ENCODE peak calls at places on chromosomes 3 and 15, in ten cellular contexts. One of them, this sample, is unnamed.

GRCh38 chr3:191649626-191650025 is 188.7 kb downstream of the PYDC2 start:
- DNase-seq in activated CD4-positive, alpha-beta T cell treated with anti-CD3 and anti-CD28 coated beads, Interleukin-2, amount 50 U/mL, for 48 hours: no peak
- DNase-seq in activated CD8-positive, alpha-beta T cell treated with anti-CD3 and anti-CD28 coated beads, Interleukin-2, amount 10 ng/mL, durations not matched to agents 7 days and 5 days: no peak
- DNase-seq in Kasumi-1: no peak
- DNase-seq in AG10803: no peak
- DNase-seq in hypothalamus: no peak
- DNase-seq in RWPE1: no peak
- DNase-seq in psoas muscle: no peak
- DNase-seq in sigmoid colon: no peak
- DNase-seq in NCI-H2029 treated with DMSO at 0.1 percent for 48 hours: no peak
- DNase-seq in this sample: no peak

GRCh38 chr3:187742351-187743171 is 2.7 kb downstream of the BCL6 start:
- DNase-seq in activated CD4-positive, alpha-beta T cell treated with anti-CD3 and anti-CD28 coated beads, Interleukin-2, amount 50 U/mL, for 48 hours: peak; percentile 37
- DNase-seq in activated CD8-positive, alpha-beta T cell treated with anti-CD3 and anti-CD28 coated beads, Interleukin-2, amount 10 ng/mL, durations not matched to agents 7 days and 5 days: peak; percentile 54
- DNase-seq in Kasumi-1: peak; percentile 30
- DNase-seq in AG10803: no peak
- DNase-seq in hypothalamus: no peak
- DNase-seq in RWPE1: peak; percentile 23
- DNase-seq in psoas muscle: peak; percentile 61
- DNase-seq in sigmoid colon: no peak
- DNase-seq in NCI-H2029 treated with DMSO at 0.1 percent for 48 hours: peak; percentile 7
- DNase-seq in this sample: no peak

GRCh38 chr15:63587527-63587926 is 9.7 kb upstream of the FBXL22 start:
- DNase-seq in activated CD4-positive, alpha-beta T cell treated with anti-CD3 and anti-CD28 coated beads, Interleukin-2, amount 50 U/mL, for 48 hours: no peak
- DNase-seq in activated CD8-positive, alpha-beta T cell treated with anti-CD3 and anti-CD28 coated beads, Interleukin-2, amount 10 ng/mL, durations not matched to agents 7 days and 5 days: no peak
- DNase-seq in Kasumi-1: no peak
- DNase-seq in AG10803: peak; percentile 81
- DNase-seq in hypothalamus: no peak
- DNase-seq in RWPE1: no peak
- DNase-seq in psoas muscle: no peak
- DNase-seq in sigmoid colon: no peak
- DNase-seq in NCI-H2029 treated with DMSO at 0.1 percent for 48 hours: no peak
- DNase-seq in this sample: no peak

GRCh38 chr3:50623840-50624474 is 7.0 kb downstream of the MAPKAPK3 start:
- DNase-seq in activated CD4-positive, alpha-beta T cell treated with anti-CD3 and anti-CD28 coated beads, Interleukin-2, amount 50 U/mL, for 48 hours: peak; percentile 70
- DNase-seq in activated CD8-positive, alpha-beta T cell treated with anti-CD3 and anti-CD28 coated beads, Interleukin-2, amount 10 ng/mL, durations not matched to agents 7 days and 5 days: peak; percentile 64
- DNase-seq in Kasumi-1: peak; percentile 50
- DNase-seq in AG10803: peak; percentile 12
- DNase-seq in hypothalamus: no peak
- DNase-seq in RWPE1: no peak
- DNase-seq in psoas muscle: no peak
- DNase-seq in sigmoid colon: no peak
- DNase-seq in NCI-H2029 treated with DMSO at 0.1 percent for 48 hours: no peak
- DNase-seq in this sample: peak; percentile 30

GRCh38 chr3:35224571-35225280 is 414.6 kb upstream of the ARPP21 start:
- DNase-seq in activated CD4-positive, alpha-beta T cell treated with anti-CD3 and anti-CD28 coated beads, Interleukin-2, amount 50 U/mL, for 48 hours: no peak
- DNase-seq in activated CD8-positive, alpha-beta T cell treated with anti-CD3 and anti-CD28 coated beads, Interleukin-2, amount 10 ng/mL, durations not matched to agents 7 days and 5 days: no peak
- DNase-seq in Kasumi-1: no peak
- DNase-seq in AG10803: no peak
- DNase-seq in hypothalamus: no peak
- DNase-seq in RWPE1: no peak
- DNase-seq in psoas muscle: no peak
- DNase-seq in sigmoid colon: no peak
- DNase-seq in NCI-H2029 treated with DMSO at 0.1 percent for 48 hours: no peak
- DNase-seq in this sample: no peak

GRCh38 chr3:146163584-146163983 is 2.6 kb upstream of the PLOD2 start:
- DNase-seq in activated CD4-positive, alpha-beta T cell treated with anti-CD3 and anti-CD28 coated beads, Interleukin-2, amount 50 U/mL, for 48 hours: no peak
- DNase-seq in activated CD8-positive, alpha-beta T cell treated with anti-CD3 and anti-CD28 coated beads, Interleukin-2, amount 10 ng/mL, durations not matched to agents 7 days and 5 days: no peak
- DNase-seq in Kasumi-1: no peak
- DNase-seq in AG10803: peak; percentile 97
- DNase-seq in hypothalamus: no peak
- DNase-seq in RWPE1: peak; percentile 79
- DNase-seq in psoas muscle: no peak
- DNase-seq in sigmoid colon: no peak
- DNase-seq in NCI-H2029 treated with DMSO at 0.1 percent for 48 hours: no peak
- DNase-seq in this sample: no peak

GRCh38 chr3:118628704-118629341 is 405.8 kb downstream of the IGSF11 start:
- DNase-seq in activated CD4-positive, alpha-beta T cell treated with anti-CD3 and anti-CD28 coated beads, Interleukin-2, amount 50 U/mL, for 48 hours: peak; percentile 11
- DNase-seq in activated CD8-positive, alpha-beta T cell treated with anti-CD3 and anti-CD28 coated beads, Interleukin-2, amount 10 ng/mL, durations not matched to agents 7 days and 5 days: peak; percentile 42
- DNase-seq in Kasumi-1: peak; percentile 80
- DNase-seq in AG10803: peak; percentile 19
- DNase-seq in hypothalamus: peak; percentile 43
- DNase-seq in RWPE1: peak; percentile 69
- DNase-seq in psoas muscle: no peak
- DNase-seq in sigmoid colon: peak; percentile 75
- DNase-seq in NCI-H2029 treated with DMSO at 0.1 percent for 48 hours: peak; percentile 80
- DNase-seq in this sample: peak; percentile 44

GRCh38 chr3:77562089-77562488 is 522.2 kb downstream of the ROBO2 start:
- DNase-seq in activated CD4-positive, alpha-beta T cell treated with anti-CD3 and anti-CD28 coated beads, Interleukin-2, amount 50 U/mL, for 48 hours: no peak
- DNase-seq in activated CD8-positive, alpha-beta T cell treated with anti-CD3 and anti-CD28 coated beads, Interleukin-2, amount 10 ng/mL, durations not matched to agents 7 days and 5 days: no peak
- DNase-seq in Kasumi-1: no peak
- DNase-seq in AG10803: no peak
- DNase-seq in hypothalamus: no peak
- DNase-seq in RWPE1: no peak
- DNase-seq in psoas muscle: no peak
- DNase-seq in sigmoid colon: no peak
- DNase-seq in NCI-H2029 treated with DMSO at 0.1 percent for 48 hours: no peak
- DNase-seq in this sample: no peak

GRCh38 chr15:59256538-59256937 is 49.9 kb downstream of the LDHAL6B start:
- DNase-seq in activated CD4-positive, alpha-beta T cell treated with anti-CD3 and anti-CD28 coated beads, Interleukin-2, amount 50 U/mL, for 48 hours: no peak
- DNase-seq in activated CD8-positive, alpha-beta T cell treated with anti-CD3 and anti-CD28 coated beads, Interleukin-2, amount 10 ng/mL, durations not matched to agents 7 days and 5 days: no peak
- DNase-seq in Kasumi-1: no peak
- DNase-seq in AG10803: no peak
- DNase-seq in hypothalamus: no peak
- DNase-seq in RWPE1: no peak
- DNase-seq in psoas muscle: no peak
- DNase-seq in sigmoid colon: no peak
- DNase-seq in NCI-H2029 treated with DMSO at 0.1 percent for 48 hours: no peak
- DNase-seq in this sample: no peak

GRCh38 chr3:133595341-133595740 is 21.9 kb downstream of the CDV3 start:
- DNase-seq in activated CD4-positive, alpha-beta T cell treated with anti-CD3 and anti-CD28 coated beads, Interleukin-2, amount 50 U/mL, for 48 hours: no peak
- DNase-seq in activated CD8-positive, alpha-beta T cell treated with anti-CD3 and anti-CD28 coated beads, Interleukin-2, amount 10 ng/mL, durations not matched to agents 7 days and 5 days: no peak
- DNase-seq in Kasumi-1: no peak
- DNase-seq in AG10803: peak; percentile 33
- DNase-seq in hypothalamus: no peak
- DNase-seq in RWPE1: peak; percentile 78
- DNase-seq in psoas muscle: no peak
- DNase-seq in sigmoid colon: no peak
- DNase-seq in NCI-H2029 treated with DMSO at 0.1 percent for 48 hours: no peak
- DNase-seq in this sample: no peak

GRCh38 chr15:101501703-101502373 is 12.3 kb upstream of the PCSK6 start:
- DNase-seq in activated CD4-positive, alpha-beta T cell treated with anti-CD3 and anti-CD28 coated beads, Interleukin-2, amount 50 U/mL, for 48 hours: peak; percentile 64
- DNase-seq in activated CD8-positive, alpha-beta T cell treated with anti-CD3 and anti-CD28 coated beads, Interleukin-2, amount 10 ng/mL, durations not matched to agents 7 days and 5 days: peak; percentile 69
- DNase-seq in Kasumi-1: peak; percentile 81
- DNase-seq in AG10803: peak; percentile 22
- DNase-seq in hypothalamus: no peak
- DNase-seq in RWPE1: peak; percentile 35
- DNase-seq in psoas muscle: peak; percentile 43
- DNase-seq in sigmoid colon: no peak
- DNase-seq in NCI-H2029 treated with DMSO at 0.1 percent for 48 hours: no peak
- DNase-seq in this sample: no peak

GRCh38 chr15:93042211-93042610 is 46.8 kb downstream of the RGMA start:
- DNase-seq in activated CD4-positive, alpha-beta T cell treated with anti-CD3 and anti-CD28 coated beads, Interleukin-2, amount 50 U/mL, for 48 hours: no peak
- DNase-seq in activated CD8-positive, alpha-beta T cell treated with anti-CD3 and anti-CD28 coated beads, Interleukin-2, amount 10 ng/mL, durations not matched to agents 7 days and 5 days: no peak
- DNase-seq in Kasumi-1: no peak
- DNase-seq in AG10803: no peak
- DNase-seq in hypothalamus: no peak
- DNase-seq in RWPE1: no peak
- DNase-seq in psoas muscle: no peak
- DNase-seq in sigmoid colon: peak; percentile 46
- DNase-seq in NCI-H2029 treated with DMSO at 0.1 percent for 48 hours: no peak
- DNase-seq in this sample: no peak

GRCh38 chr3:156693166-156693565 is 18.8 kb downstream of the TIPARP start:
- DNase-seq in activated CD4-positive, alpha-beta T cell treated with anti-CD3 and anti-CD28 coated beads, Interleukin-2, amount 50 U/mL, for 48 hours: no peak
- DNase-seq in activated CD8-positive, alpha-beta T cell treated with anti-CD3 and anti-CD28 coated beads, Interleukin-2, amount 10 ng/mL, durations not matched to agents 7 days and 5 days: no peak
- DNase-seq in Kasumi-1: no peak
- DNase-seq in AG10803: no peak
- DNase-seq in hypothalamus: no peak
- DNase-seq in RWPE1: no peak
- DNase-seq in psoas muscle: no peak
- DNase-seq in sigmoid colon: no peak
- DNase-seq in NCI-H2029 treated with DMSO at 0.1 percent for 48 hours: no peak
- DNase-seq in this sample: no peak

This sample was measured in NK-92 treated with Interleukin-12 subunit alpha and Interleukin-12 subunit beta, amount 100 ng/mL, for 24 hours.